ENCODE peak calls at places on chromosomes 7 and 10, in eight cellular contexts. One of them, this sample, is unnamed.

GRCh38 chr7:150631084-150631824 is 931 bp downstream of the GIMAP6 start:
- DNase-seq in AG04449: no peak
- DNase-seq in activated gamma-delta T cell treated with Interleukin-2 at 50 U/mL for 16 hours: peak
- DNase-seq in NCI-H1436: no peak
- DNase-seq in astrocyte: no peak
- DNase-seq in astrocyte of the cerebellum: no peak
- DNase-seq in MV-4-11: no peak
- DNase-seq in mucosa of descending colon: peak
- DNase-seq in this sample: no peak

GRCh38 chr10:88227342-88228018 is 355.6 kb downstream of the RNLS start:
- DNase-seq in astrocyte: peak
- DNase-seq in NCI-H1436: no peak
- DNase-seq in activated gamma-delta T cell treated with Interleukin-2 at 50 U/mL for 16 hours: no peak
- DNase-seq in AG04449: no peak
- DNase-seq in astrocyte of the cerebellum: no peak
- DNase-seq in mucosa of descending colon: no peak
- DNase-seq in MV-4-11: no peak
- DNase-seq in this sample: no peak

GRCh38 chr7:461118-461452 is 58.6 kb downstream of the PDGFA start:
- DNase-seq in MV-4-11: no peak
- DNase-seq in mucosa of descending colon: no peak
- DNase-seq in astrocyte of the cerebellum: no peak
- DNase-seq in NCI-H1436: no peak
- DNase-seq in astrocyte: no peak
- DNase-seq in activated gamma-delta T cell treated with Interleukin-2 at 50 U/mL for 16 hours: no peak
- DNase-seq in AG04449: no peak
- DNase-seq in this sample: no peak

GRCh38 chr7:113657603-113658002 is 261.2 kb downstream of the PPP1R3A start:
- DNase-seq in astrocyte of the cerebellum: no peak
- DNase-seq in AG04449: no peak
- DNase-seq in MV-4-11: no peak
- DNase-seq in activated gamma-delta T cell treated with Interleukin-2 at 50 U/mL for 16 hours: no peak
- DNase-seq in astrocyte: no peak
- DNase-seq in NCI-H1436: no peak
- DNase-seq in mucosa of descending colon: no peak
- DNase-seq in this sample: no peak

GRCh38 chr10:74827045-74827441 is 643 bp downstream of the KAT6B start:
- DNase-seq in astrocyte: no peak
- DNase-seq in astrocyte of the cerebellum: no peak
- DNase-seq in MV-4-11: no peak
- DNase-seq in NCI-H1436: no peak
- DNase-seq in AG04449: no peak
- DNase-seq in mucosa of descending colon: no peak
- DNase-seq in activated gamma-delta T cell treated with Interleukin-2 at 50 U/mL for 16 hours: no peak
- DNase-seq in this sample: no peak

GRCh38 chr7:151273646-151274375 is 25.3 kb upstream of the SMARCD3 start:
- DNase-seq in astrocyte of the cerebellum: no peak
- DNase-seq in astrocyte: no peak
- DNase-seq in mucosa of descending colon: no peak
- DNase-seq in MV-4-11: no peak
- DNase-seq in AG04449: no peak
- DNase-seq in activated gamma-delta T cell treated with Interleukin-2 at 50 U/mL for 16 hours: no peak
- DNase-seq in NCI-H1436: no peak
- DNase-seq in this sample: no peak

GRCh38 chr7:143120696-143121405 is 11.0 kb upstream of the PIP start:
- DNase-seq in astrocyte of the cerebellum: no peak
- DNase-seq in NCI-H1436: no peak
- DNase-seq in AG04449: no peak
- DNase-seq in mucosa of descending colon: no peak
- DNase-seq in activated gamma-delta T cell treated with Interleukin-2 at 50 U/mL for 16 hours: no peak
- DNase-seq in MV-4-11: no peak
- DNase-seq in astrocyte: no peak
- DNase-seq in this sample: no peak

GRCh38 chr7:158760936-158761335 is 56.3 kb upstream of the NCAPG2 start:
- DNase-seq in mucosa of descending colon: no peak
- DNase-seq in astrocyte: no peak
- DNase-seq in NCI-H1436: no peak
- DNase-seq in activated gamma-delta T cell treated with Interleukin-2 at 50 U/mL for 16 hours: no peak
- DNase-seq in MV-4-11: no peak
- DNase-seq in AG04449: no peak
- DNase-seq in astrocyte of the cerebellum: no peak
- DNase-seq in this sample: no peak

GRCh38 chr7:101507791-101508252 is 121.3 kb downstream of the MYL10 start:
- DNase-seq in astrocyte of the cerebellum: peak
- DNase-seq in mucosa of descending colon: no peak
- DNase-seq in activated gamma-delta T cell treated with Interleukin-2 at 50 U/mL for 16 hours: no peak
- DNase-seq in NCI-H1436: peak
- DNase-seq in MV-4-11: peak
- DNase-seq in AG04449: no peak
- DNase-seq in astrocyte: no peak
- DNase-seq in this sample: peak

GRCh38 chr10:61897671-61898434 is 3.6 kb upstream of the ARID5B start:
- DNase-seq in astrocyte: peak
- DNase-seq in AG04449: no peak
- DNase-seq in activated gamma-delta T cell treated with Interleukin-2 at 50 U/mL for 16 hours: no peak
- DNase-seq in MV-4-11: no peak
- DNase-seq in astrocyte of the cerebellum: no peak
- DNase-seq in mucosa of descending colon: no peak
- DNase-seq in NCI-H1436: peak
- DNase-seq in this sample: peak

GRCh38 chr10:76675951-76676587 is 961.5 kb downstream of the KCNMA1 start:
- DNase-seq in astrocyte: peak
- DNase-seq in AG04449: no peak
- DNase-seq in MV-4-11: no peak
- DNase-seq in mucosa of descending colon: peak
- DNase-seq in astrocyte of the cerebellum: peak
- DNase-seq in activated gamma-delta T cell treated with Interleukin-2 at 50 U/mL for 16 hours: no peak
- DNase-seq in NCI-H1436: no peak
- DNase-seq in this sample: no peak